ENCODE peak calls at places on chromosome 16, in six cellular contexts. P is A549, U is AG10803, O is brain microvascular endothelial cell, A is mammary epithelial cell, M is fibroblast of the aortic adventitia. Y is an unnamed sample.

GRCh38 chr16:35431829-35432663 is 1972.6 kb downstream of the TP53TG3F start:
- DNase-seq in P (peak), U (no peak), O (no peak), A (no peak), M (no peak), Y (peak)

GRCh38 chr16:89435051-89435450 is 55.3 kb downstream of the ANKRD11 start:
- DNase-seq in P (peak), U (no peak), O (no peak), A (no peak), M (no peak), Y (no peak)

GRCh38 chr16:12021578-12022265 is 45.2 kb downstream of the SNX29 start:
- DNase-seq in P (no peak), U (no peak), O (no peak), A (no peak), M (no peak), Y (no peak)

GRCh38 chr16:28087675-28088285 is 24.3 kb upstream of the GSG1L start:
- DNase-seq in P (peak), U (no peak), O (no peak), A (no peak), M (no peak), Y (no peak)

GRCh38 chr16:72819345-72819744 is 228.6 kb downstream of the ZFHX3 start:
- DNase-seq in P (no peak), U (peak), O (peak), A (peak), M (peak), Y (peak)

GRCh38 chr16:685967-686366 is 1.8 kb upstream of the JMJD8 start:
- DNase-seq in P (peak), U (peak), O (no peak), A (no peak), M (peak), Y (peak)

GRCh38 chr16:4696905-4697866 is 3.8 kb downstream of the NUDT16L1 start:
- DNase-seq in P (no peak), U (no peak), O (no peak), A (no peak), M (no peak), Y (no peak)

GRCh38 chr16:89615596-89616090 is 2.2 kb downstream of the DPEP1 start:
- DNase-seq in P (no peak), U (no peak), O (no peak), A (no peak), M (no peak), Y (no peak)

GRCh38 chr16:30028438-30029093 is 2.5 kb downstream of the TLCD3B start:
- DNase-seq in P (no peak), U (no peak), O (no peak), A (no peak), M (no peak), Y (peak)

GRCh38 chr16:19672378-19672777 is 45.6 kb downstream of the KNOP1 start:
- DNase-seq in P (no peak), U (no peak), O (peak), A (no peak), M (no peak), Y (no peak)

GRCh38 chr16:66397736-66398433 is 29.2 kb upstream of the BEAN1 start:
- DNase-seq in P (no peak), U (no peak), O (no peak), A (no peak), M (no peak), Y (no peak)

GRCh38 chr16:59463776-59464175 is 729.7 kb upstream of the GOT2 start:
- DNase-seq in P (no peak), U (no peak), O (no peak), A (peak), M (no peak), Y (peak)

GRCh38 chr16:17160285-17160854 is 310.4 kb downstream of the XYLT1 start:
- DNase-seq in P (no peak), U (no peak), O (no peak), A (no peak), M (no peak), Y (no peak)

GRCh38 chr16:71658771-71659170 is 32.8 kb downstream of the MARVELD3 start:
- DNase-seq in P (no peak), U (no peak), O (no peak), A (no peak), M (no peak), Y (no peak)

GRCh38 chr16:89917773-89918452 is 749 bp upstream of the MC1R start:
- DNase-seq in P (peak), U (peak), O (peak), A (peak), M (peak), Y (peak)

GRCh38 chr16:491225-491919 is 36.1 kb upstream of the CAPN15 start:
- DNase-seq in P (no peak), U (no peak), O (peak), A (no peak), M (no peak), Y (no peak)

GRCh38 chr16:30585022-30585399 is 486 bp downstream of the ZNF785 start:
- DNase-seq in P (no peak), U (peak), O (peak), A (no peak), M (no peak), Y (peak)

GRCh38 chr16:56623637-56624036 is 1.9 kb upstream of the MT1E start:
- DNase-seq in P (no peak), U (no peak), O (no peak), A (no peak), M (no peak), Y (no peak)

GRCh38 chr16:57807968-57808528 is 5.8 kb upstream of the KIFC3 start:
- DNase-seq in P (peak), U (peak), O (peak), A (peak), M (peak), Y (peak)

GRCh38 chr16:57807252-57807967 is 5.1 kb upstream of the KIFC3 start:
- DNase-seq in P (peak), U (no peak), O (no peak), A (no peak), M (no peak), Y (peak)

GRCh38 chr16:57809276-57809793 is 7.0 kb upstream of the KIFC3 start:
- DNase-seq in P (no peak), U (no peak), O (no peak), A (no peak), M (no peak), Y (no peak)

GRCh38 chr16:57809843-57810196 is 7.5 kb upstream of the KIFC3 start:
- DNase-seq in P (no peak), U (no peak), O (no peak), A (no peak), M (no peak), Y (peak)

GRCh38 chr16:57808589-57808988 is 6.3 kb upstream of the KIFC3 start:
- DNase-seq in P (no peak), U (no peak), O (no peak), A (no peak), M (no peak), Y (no peak)
- H3K4me3 ChIP-seq in P (no peak), U (peak), O (no peak), A (no peak), M (no peak), Y (no peak)

GRCh38 chr16:88430524-88431446 is 22.3 kb upstream of the ZFPM1 start:
- DNase-seq in P (no peak), U (no peak), O (peak), A (no peak), M (no peak), Y (no peak)
- H3K4me3 ChIP-seq in P (no peak), U (peak), O (peak), A (no peak), M (no peak), Y (no peak)

GRCh38 chr16:86762035-86762550 is 183.7 kb downstream of the FOXL1 start:
- DNase-seq in P (no peak), U (no peak), O (no peak), A (no peak), M (no peak), Y (no peak)
- H3K4me3 ChIP-seq in P (no peak), U (peak), O (no peak), A (no peak), M (no peak), Y (no peak)

DNA sequence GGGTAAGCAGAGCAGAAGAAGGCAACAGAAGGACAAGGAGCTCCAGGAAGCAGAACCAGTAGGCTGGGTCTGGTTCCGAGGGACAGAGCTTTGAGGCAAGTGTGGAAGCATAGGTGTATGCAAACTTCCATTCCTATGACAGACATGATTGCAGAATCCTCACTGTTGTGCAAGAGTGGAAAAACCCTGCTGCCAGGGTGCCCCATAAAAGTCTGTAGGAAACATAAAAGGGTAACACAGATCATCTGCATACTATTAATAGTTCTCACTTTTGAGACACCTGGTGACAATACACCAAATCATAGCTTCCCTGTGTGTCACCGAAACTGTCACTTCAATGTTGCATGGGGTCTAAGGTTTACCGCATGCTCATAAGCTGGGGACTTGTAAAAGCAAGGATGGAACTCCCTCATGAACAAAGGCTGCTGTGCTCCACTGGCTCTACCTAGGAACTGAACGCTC is 39.7 kb downstream of the ARHGAP17 start:
- DNase-seq in P (peak), U (peak), O (no peak), A (peak), M (peak), Y (peak)
- H3K4me3 ChIP-seq in P (no peak), U (no peak), O (no peak), A (no peak), M (no peak), Y (no peak)

GRCh38 chr16:87918314-87918713 is 18.0 kb downstream of the CA5A start:
- DNase-seq in P (no peak), U (peak), O (no peak), A (no peak), M (peak), Y (no peak)
- H3K4me3 ChIP-seq in P (no peak), U (peak), O (no peak), A (no peak), M (no peak), Y (no peak)

DNA sequence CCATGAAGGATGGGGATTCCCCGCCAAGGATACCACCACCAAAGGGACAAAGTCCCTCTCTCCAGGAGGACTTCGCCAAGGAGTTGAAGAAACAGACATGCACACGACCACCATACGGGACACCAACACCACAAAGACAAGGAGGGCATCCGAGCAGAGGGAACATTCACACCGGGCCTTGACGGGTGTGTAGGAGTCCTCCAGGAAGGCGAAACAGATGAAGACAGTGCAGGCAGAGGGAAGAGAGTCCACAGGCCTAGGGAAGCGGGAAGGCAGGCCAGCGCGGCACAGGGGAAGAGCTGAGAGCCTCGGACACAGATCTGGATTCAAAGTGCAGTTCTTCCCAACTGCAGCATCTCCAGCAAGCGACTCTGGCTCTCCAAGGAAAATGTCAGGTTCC is 10.8 kb downstream of the COTL1 start:
- DNase-seq in P (no peak), U (no peak), O (no peak), A (no peak), M (no peak), Y (no peak)
- H3K4me3 ChIP-seq in P (no peak), U (no peak), O (no peak), A (no peak), M (no peak), Y (no peak)

GRCh38 chr16:50282955-50283631 is 16.7 kb downstream of the ADCY7 start:
- DNase-seq in P (no peak), U (no peak), O (no peak), A (no peak), M (no peak), Y (no peak)
- H3K4me3 ChIP-seq in P (no peak), U (no peak), O (no peak), A (no peak), M (no peak), Y (no peak)

GRCh38 chr16:13906426-13907089 is 13.4 kb upstream of the ERCC4 start:
- DNase-seq in P (peak), U (no peak), O (no peak), A (no peak), M (no peak), Y (no peak)
- H3K4me3 ChIP-seq in P (no peak), U (no peak), O (no peak), A (no peak), M (no peak), Y (no peak)

DNA sequence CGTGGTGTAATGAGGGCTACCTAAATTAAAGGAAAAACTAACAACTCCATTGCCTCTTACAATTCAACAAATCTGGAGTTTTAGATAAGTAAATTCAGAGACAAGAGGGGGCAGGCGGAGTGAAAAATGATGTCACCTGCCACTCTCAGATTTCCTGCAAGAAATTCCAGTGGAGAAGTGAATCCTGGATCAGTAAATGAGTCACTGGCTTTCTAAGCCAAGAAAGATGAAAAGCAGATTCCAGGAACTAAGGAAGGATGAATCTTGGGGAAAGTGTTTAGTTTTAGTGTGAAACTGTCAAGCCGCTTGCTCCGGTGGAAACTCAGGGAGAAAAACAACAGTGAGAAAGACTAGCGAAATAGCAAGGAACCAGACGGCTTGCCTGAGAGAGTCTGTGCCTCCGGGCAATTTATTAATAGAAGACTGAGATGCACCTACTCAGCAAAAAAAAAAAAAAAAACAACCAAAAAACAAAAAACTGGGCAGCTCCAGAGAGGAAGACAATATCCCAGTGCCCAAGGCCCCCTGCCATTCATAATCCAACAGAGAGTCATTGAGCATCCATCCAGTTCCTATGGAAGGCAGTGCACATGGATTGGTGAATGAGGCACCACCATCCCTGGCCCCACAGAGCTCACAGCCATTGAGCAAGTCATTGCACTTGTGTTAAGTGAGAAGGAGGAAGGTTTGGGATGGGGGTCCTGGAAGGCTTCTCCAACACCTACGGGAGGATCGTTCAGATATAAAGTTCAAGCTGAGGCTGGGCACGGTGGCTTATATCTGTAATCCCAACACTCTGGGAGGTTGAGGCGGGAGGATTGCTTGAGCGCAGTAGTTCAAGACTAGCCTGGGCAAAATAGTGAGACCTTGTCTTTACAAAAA is 12.1 kb upstream of the RIPOR1 start:
- DNase-seq in P (peak), U (peak), O (no peak), A (no peak), M (peak), Y (peak)
- H3K4me3 ChIP-seq in P (no peak), U (no peak), O (no peak), A (no peak), M (no peak), Y (no peak)

DNA sequence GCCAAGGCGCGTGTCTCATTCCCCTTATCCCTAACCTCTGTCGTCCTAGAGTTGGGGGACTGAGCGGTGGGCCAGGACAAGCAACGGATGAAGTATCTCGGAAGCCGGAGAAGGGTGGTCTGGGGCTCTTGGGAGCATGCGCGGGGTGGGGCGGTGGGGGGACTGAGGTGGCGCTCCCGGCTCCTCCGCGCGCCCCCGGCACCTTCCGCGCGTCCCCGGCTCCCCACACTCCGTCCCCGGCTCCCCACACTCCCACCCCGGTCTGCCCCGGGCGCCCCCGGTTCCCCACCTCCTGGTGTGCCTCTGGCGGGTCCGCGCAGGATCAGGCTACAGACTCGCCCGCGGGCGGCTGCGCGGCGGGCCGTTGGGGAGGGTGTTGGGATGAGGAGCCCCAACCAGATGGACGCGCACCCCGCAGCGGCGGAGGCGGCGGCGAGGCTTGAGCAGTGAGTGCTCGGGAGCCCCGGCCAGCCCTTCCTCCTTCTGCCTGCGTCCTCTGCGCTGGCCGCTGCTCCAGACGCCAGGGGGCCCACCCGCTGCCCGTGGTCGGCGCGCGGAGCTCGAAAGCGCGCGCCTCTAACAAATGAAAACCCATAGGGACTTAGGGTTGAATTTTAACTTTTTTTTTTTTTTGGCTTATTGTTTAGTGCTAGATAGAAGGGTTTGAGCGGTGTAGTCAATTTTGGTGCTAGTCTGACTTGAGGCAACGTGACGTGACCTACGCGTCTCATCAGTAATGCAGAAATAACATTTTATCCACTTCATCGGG is 5.6 kb upstream of the CRYM start:
- DNase-seq in P (peak), U (no peak), O (peak), A (peak), M (peak), Y (peak)
- H3K4me3 ChIP-seq in P (peak), U (peak), O (peak), A (peak), M (peak), Y (peak)